ENCODE peak calls at places on chromosomes 4 and X, in seven cellular contexts. One of them, this sample, is unnamed.

GRCh38 chr4:151674804-151675290 is 86.0 kb downstream of the GATB start:
- DNase-seq in HTR-8/SVneo: no peak
- DNase-seq in cerebellar cortex: peak; percentile 84
- DNase-seq in KG1: no peak
- DNase-seq in endothelial cell: peak; percentile 58
- DNase-seq in neural crest cell: peak; percentile 9
- DNase-seq in Right ventricle myocardium superior: peak; percentile 60
- DNase-seq in this sample: no peak

GRCh38 chr4:155566241-155566823 is 100.3 kb upstream of the GUCY1A1 start:
- DNase-seq in HTR-8/SVneo: no peak
- DNase-seq in cerebellar cortex: no peak
- DNase-seq in KG1: no peak
- DNase-seq in endothelial cell: no peak
- DNase-seq in neural crest cell: no peak
- DNase-seq in Right ventricle myocardium superior: no peak
- DNase-seq in this sample: peak; percentile 20

GRCh38 chrX:69466546-69466945 is 37.6 kb upstream of the NALF2 start:
- DNase-seq in HTR-8/SVneo: no peak
- DNase-seq in cerebellar cortex: no peak
- DNase-seq in KG1: no peak
- DNase-seq in endothelial cell: no peak
- DNase-seq in neural crest cell: no peak
- DNase-seq in Right ventricle myocardium superior: no peak
- DNase-seq in this sample: no peak

GRCh38 chr4:140151700-140152014 is 2.3 kb downstream of the MAML3 start:
- DNase-seq in HTR-8/SVneo: peak; percentile 81
- DNase-seq in cerebellar cortex: peak; percentile 88
- DNase-seq in KG1: peak; percentile 84
- DNase-seq in endothelial cell: no peak
- DNase-seq in neural crest cell: peak; percentile 69
- DNase-seq in Right ventricle myocardium superior: peak; percentile 84
- DNase-seq in this sample: peak; percentile 90

GRCh38 chrX:130975947-130976346 is 72.9 kb upstream of the ENOX2 start:
- DNase-seq in HTR-8/SVneo: no peak
- DNase-seq in cerebellar cortex: peak; percentile 10
- DNase-seq in KG1: no peak
- DNase-seq in endothelial cell: peak; percentile 28
- DNase-seq in neural crest cell: peak; percentile 64
- DNase-seq in Right ventricle myocardium superior: no peak
- DNase-seq in this sample: peak; percentile 60

GRCh38 chr4:10732235-10732975 is 47.8 kb upstream of the CLNK start:
- DNase-seq in HTR-8/SVneo: no peak
- DNase-seq in cerebellar cortex: no peak
- DNase-seq in KG1: no peak
- DNase-seq in endothelial cell: no peak
- DNase-seq in neural crest cell: no peak
- DNase-seq in Right ventricle myocardium superior: no peak
- DNase-seq in this sample: no peak

GRCh38 chrX:135572436-135572835 is 52.0 kb downstream of the INTS6L start:
- DNase-seq in HTR-8/SVneo: no peak
- DNase-seq in cerebellar cortex: no peak
- DNase-seq in KG1: no peak
- DNase-seq in endothelial cell: no peak
- DNase-seq in neural crest cell: no peak
- DNase-seq in Right ventricle myocardium superior: no peak
- DNase-seq in this sample: no peak

GRCh38 chr4:1204828-1205591 is 32.6 kb upstream of the SPON2 start:
- DNase-seq in HTR-8/SVneo: no peak
- DNase-seq in cerebellar cortex: no peak
- DNase-seq in KG1: no peak
- DNase-seq in endothelial cell: peak; percentile 2
- DNase-seq in neural crest cell: no peak
- DNase-seq in Right ventricle myocardium superior: peak; percentile 51
- DNase-seq in this sample: no peak

GRCh38 chr4:2256781-2257191 is 5.1 kb downstream of the MXD4 start:
- DNase-seq in HTR-8/SVneo: no peak
- DNase-seq in cerebellar cortex: no peak
- DNase-seq in KG1: no peak
- DNase-seq in endothelial cell: peak; percentile 2
- DNase-seq in neural crest cell: no peak
- DNase-seq in Right ventricle myocardium superior: peak; percentile 77
- DNase-seq in this sample: no peak

GRCh38 chr4:122591196-122591595 is 29.7 kb downstream of the IL21 start:
- DNase-seq in HTR-8/SVneo: no peak
- DNase-seq in cerebellar cortex: no peak
- DNase-seq in KG1: no peak
- DNase-seq in endothelial cell: no peak
- DNase-seq in neural crest cell: no peak
- DNase-seq in Right ventricle myocardium superior: no peak
- DNase-seq in this sample: no peak

GRCh38 chr4:40372651-40373050 is 37.5 kb downstream of the CHRNA9 start:
- DNase-seq in HTR-8/SVneo: no peak
- DNase-seq in cerebellar cortex: no peak
- DNase-seq in KG1: no peak
- DNase-seq in endothelial cell: no peak
- DNase-seq in neural crest cell: no peak
- DNase-seq in Right ventricle myocardium superior: no peak
- DNase-seq in this sample: no peak

GRCh38 chr4:74320559-74321118 is 12.4 kb downstream of the EPGN start:
- DNase-seq in HTR-8/SVneo: peak; percentile 19
- DNase-seq in cerebellar cortex: peak; percentile 17
- DNase-seq in KG1: no peak
- DNase-seq in endothelial cell: peak; percentile 12
- DNase-seq in neural crest cell: no peak
- DNase-seq in Right ventricle myocardium superior: no peak
- DNase-seq in this sample: peak; percentile 61

GRCh38 chr4:174826660-174827059 is 2.4 kb downstream of the GLRA3 start:
- DNase-seq in HTR-8/SVneo: no peak
- DNase-seq in cerebellar cortex: no peak
- DNase-seq in KG1: no peak
- DNase-seq in endothelial cell: no peak
- DNase-seq in neural crest cell: no peak
- DNase-seq in Right ventricle myocardium superior: no peak
- DNase-seq in this sample: no peak

GRCh38 chr4:159764343-159764952 is 661.6 kb downstream of the RAPGEF2 start:
- DNase-seq in HTR-8/SVneo: peak; percentile 40
- DNase-seq in cerebellar cortex: peak; percentile 78
- DNase-seq in KG1: no peak
- DNase-seq in endothelial cell: peak; percentile 50
- DNase-seq in neural crest cell: peak; percentile 54
- DNase-seq in Right ventricle myocardium superior: no peak
- DNase-seq in this sample: peak; percentile 26